ENCODE peak calls at places on chromosomes 16 and 17, in six cellular contexts. D is cardiac muscle cell, X is mesenchymal stem cell, T is uterus, G is A549, J is HAP-1. B is an unnamed sample.

GRCh38 chr17:68598545-68598961 is 2.6 kb downstream of the FAM20A start:
- DNase-seq in D (no peak), X (no peak), T (no peak), G (no peak), J (no peak), B (no peak)

GRCh38 chr17:72115789-72116520 is 4.9 kb upstream of the SOX9 start:
- DNase-seq in D (no peak), X (peak; percentile 25), T (no peak), G (no peak), J (no peak), B (no peak)

GRCh38 chr17:73140531-73140930 is 24.3 kb upstream of the SSTR2 start:
- DNase-seq in D (no peak), X (no peak), T (no peak), G (no peak), J (no peak), B (no peak)

GRCh38 chr17:55158439-55158838 is 106.3 kb upstream of the HLF start:
- DNase-seq in D (peak; percentile 3), X (no peak), T (no peak), G (no peak), J (no peak), B (peak; percentile 42)

GRCh38 chr17:22441776-22442175 is 749.5 kb downstream of the KCNJ18 start:
- DNase-seq in D (no peak), X (no peak), T (no peak), G (no peak), J (no peak), B (no peak)

GRCh38 chr16:68064791-68065365 is 20.3 kb upstream of the NFATC3 start:
- DNase-seq in D (peak; percentile 88), X (peak; percentile 72), T (peak; percentile 65), G (peak; percentile 87), J (peak; percentile 81), B (peak; percentile 87)

GRCh38 chr17:7136266-7136877 is 21.8 kb upstream of the ASGR2 start:
- DNase-seq in D (peak; percentile 78), X (peak; percentile 69), T (peak; percentile 68), G (peak; percentile 72), J (peak; percentile 84), B (peak; percentile 47)

GRCh38 chr17:72477529-72477928 is 356.7 kb downstream of the SOX9 start:
- DNase-seq in D (no peak), X (no peak), T (no peak), G (no peak), J (no peak), B (no peak)

GRCh38 chr16:17461951-17462729 is 8.6 kb downstream of the XYLT1 start:
- DNase-seq in D (no peak), X (no peak), T (no peak), G (no peak), J (no peak), B (no peak)

GRCh38 chr17:34406196-34406595 is 43.2 kb upstream of the CCL1 start:
- DNase-seq in D (no peak), X (no peak), T (no peak), G (no peak), J (no peak), B (no peak)

GRCh38 chr17:3558603-3559269 is 1.1 kb upstream of the TRPV3 start:
- DNase-seq in D (peak; percentile 43), X (peak; percentile 54), T (no peak), G (no peak), J (no peak), B (no peak)

GRCh38 chr17:27396941-27397340 is 59.3 kb upstream of the KSR1 start:
- DNase-seq in D (peak; percentile 74), X (peak; percentile 65), T (no peak), G (no peak), J (no peak), B (peak; percentile 55)

GRCh38 chr17:74241434-74241833 is 28.1 kb downstream of the TTYH2 start:
- DNase-seq in D (peak; percentile 25), X (no peak), T (no peak), G (no peak), J (no peak), B (no peak)

GRCh38 chr16:19701091-19701490 is 16.9 kb downstream of the KNOP1 start:
- DNase-seq in D (no peak), X (no peak), T (no peak), G (no peak), J (no peak), B (peak; percentile 43)

GRCh38 chr17:32960815-32961214 is 30.8 kb upstream of the SPACA3 start:
- DNase-seq in D (no peak), X (no peak), T (no peak), G (no peak), J (no peak), B (no peak)

GRCh38 chr17:48283390-48283789 is 146.6 kb downstream of the SKAP1 start:
- DNase-seq in D (no peak), X (no peak), T (no peak), G (no peak), J (no peak), B (no peak)

GRCh38 chr17:10177921-10178788 is 20.3 kb downstream of the GAS7 start:
- DNase-seq in D (peak; percentile 62), X (peak; percentile 94), T (no peak), G (no peak), J (no peak), B (peak; percentile 14)

GRCh38 chr16:17161034-17161433 is 309.7 kb downstream of the XYLT1 start:
- DNase-seq in D (no peak), X (no peak), T (no peak), G (no peak), J (no peak), B (no peak)

GRCh38 chr17:63841350-63842172 is 924 bp downstream of the SMARCD2 start:
- DNase-seq in D (peak; percentile 71), X (peak; percentile 71), T (peak; percentile 64), G (no peak), J (peak; percentile 35), B (peak; percentile 18)

GRCh38 chr17:66967867-66968543 is 3.5 kb downstream of the CACNG4 start:
- DNase-seq in D (no peak), X (no peak), T (no peak), G (no peak), J (no peak), B (no peak)

GRCh38 chr17:69188064-69188463 is 40.6 kb downstream of the ABCA10 start:
- DNase-seq in D (no peak), X (no peak), T (no peak), G (no peak), J (no peak), B (no peak)

GRCh38 chr17:77591231-77591785 is 367.2 kb upstream of the TNRC6C start:
- DNase-seq in D (no peak), X (no peak), T (no peak), G (no peak), J (no peak), B (no peak)

GRCh38 chr17:55563363-55563762 is 52.1 kb upstream of the SMIM36 start:
- DNase-seq in D (no peak), X (no peak), T (no peak), G (no peak), J (no peak), B (no peak)

GRCh38 chr16:79042141-79042540 is 558.4 kb downstream of the MAF start:
- DNase-seq in D (no peak), X (no peak), T (no peak), G (no peak), J (no peak), B (no peak)

GRCh38 chr16:7921360-7921759 is 588.7 kb downstream of the RBFOX1 start:
- DNase-seq in D (no peak), X (no peak), T (no peak), G (no peak), J (no peak), B (no peak)

GRCh38 chr16:86396918-86397317 is 113.4 kb upstream of the FOXF1 start:
- DNase-seq in D (peak; percentile 75), X (peak; percentile 96), T (peak; percentile 63), G (no peak), J (no peak), B (peak; percentile 93)

GRCh38 chr16:53839150-53839549 is 135.2 kb downstream of the FTO start:
- DNase-seq in D (no peak), X (no peak), T (no peak), G (no peak), J (no peak), B (no peak)

GRCh38 chr17:2085648-2085949 is 30.7 kb downstream of the HIC1 start:
- DNase-seq in D (peak; percentile 81), X (peak; percentile 83), T (peak; percentile 71), G (no peak), J (no peak), B (peak; percentile 76)

GRCh38 chr17:2084129-2084765 is 29.3 kb downstream of the HIC1 start:
- DNase-seq in D (peak; percentile 48), X (peak; percentile 84), T (peak; percentile 73), G (no peak), J (no peak), B (peak; percentile 57)

GRCh38 chr17:2084766-2085647 is 30.1 kb downstream of the HIC1 start:
- DNase-seq in D (peak; percentile 93), X (peak; percentile 89), T (peak; percentile 87), G (no peak), J (no peak), B (peak; percentile 64)

GRCh38 chr17:2087597-2088211 is 32.8 kb downstream of the HIC1 start:
- DNase-seq in D (peak; percentile 44), X (peak; percentile 55), T (peak; percentile 61), G (no peak), J (no peak), B (peak; percentile 50)

GRCh38 chr17:2086306-2086705 is 31.4 kb downstream of the HIC1 start:
- DNase-seq in D (no peak), X (no peak), T (no peak), G (no peak), J (no peak), B (no peak)
- H3K4me1 ChIP-seq in D (peaks cover 86% of the 10 kb centered on the region), X (peaks cover 57% of the 10 kb centered on the region), T (peaks cover 27% of the 10 kb centered on the region), G (peaks cover 27% of the 10 kb centered on the region), J (no peaks in the 10 kb centered on the region), B (peaks cover 77% of the 10 kb centered on the region)

GRCh38 chr16:46811682-46812081 is 19.3 kb downstream of the C16orf87 start:
- DNase-seq in D (no peak), X (no peak), T (no peak), G (no peak), J (no peak), B (no peak)
- H3K4me1 ChIP-seq in D (peaks cover 35% of the 10 kb centered on the region), X (peaks cover 2% of the 10 kb centered on the region), T (no peaks in the 10 kb centered on the region), G (peaks cover 19% of the 10 kb centered on the region), J (peaks cover 14% of the 10 kb centered on the region), B (peaks cover 5% of the 10 kb centered on the region)

DNA sequence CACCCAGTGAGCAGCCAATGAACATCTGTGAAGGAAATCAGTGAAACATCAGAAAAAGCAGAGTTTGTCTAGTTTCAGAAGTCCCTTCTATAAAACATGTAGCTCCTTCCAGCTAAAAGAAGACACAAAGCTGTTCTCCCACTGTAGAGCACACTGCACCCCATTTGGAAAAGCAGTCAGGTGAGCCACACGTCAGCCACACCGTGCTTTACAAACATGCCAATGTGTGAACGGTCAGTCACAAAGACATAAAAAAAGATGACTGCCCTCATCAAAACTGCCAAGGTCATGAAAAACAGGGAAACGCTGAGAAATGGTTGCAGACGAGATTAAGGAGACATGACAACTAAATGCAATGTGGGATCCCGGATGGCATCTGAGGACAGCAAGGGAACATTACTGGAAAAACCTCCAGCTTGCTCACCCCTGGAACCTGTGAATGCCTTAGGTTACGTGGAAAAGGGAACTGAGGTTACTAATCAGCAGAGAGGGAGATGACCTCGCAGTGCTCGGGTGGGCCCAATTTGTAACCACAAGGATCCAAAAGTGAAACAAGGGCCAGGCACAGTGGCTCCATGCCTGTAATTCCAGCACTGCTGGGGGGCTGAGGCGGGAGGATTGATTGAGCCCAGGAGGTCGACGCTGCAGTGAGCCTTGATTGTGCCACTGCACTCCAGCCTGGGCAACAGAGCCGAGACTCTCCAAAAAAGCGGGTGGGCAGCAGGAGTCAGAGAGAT is 8.1 kb downstream of the ANKRD11 start:
- DNase-seq in D (no peak), X (no peak), T (no peak), G (no peak), J (no peak), B (no peak)
- H3K4me1 ChIP-seq in D (peaks cover 43% of the 10 kb centered on the region), X (peaks cover 29% of the 10 kb centered on the region), T (no peaks in the 10 kb centered on the region), G (peaks cover 81% of the 10 kb centered on the region), J (peaks cover 28% of the 10 kb centered on the region), B (peaks cover 36% of the 10 kb centered on the region)

GRCh38 chr16:20871935-20872815 is 28.0 kb downstream of the DCUN1D3 start:
- DNase-seq in D (no peak), X (no peak), T (no peak), G (no peak), J (no peak), B (peak; percentile 51)
- H3K4me1 ChIP-seq in D (peaks cover 40% of the 10 kb centered on the region), X (peaks cover 10% of the 10 kb centered on the region), T (no peaks in the 10 kb centered on the region), G (peaks cover 43% of the 10 kb centered on the region), J (no peaks in the 10 kb centered on the region), B (peaks cover 19% of the 10 kb centered on the region)